ENCODE peak calls at places on chromosome 18, in ten cellular contexts. P is uterus, E is HepG2, U is heart left ventricle, Y is IMR-90, A is gastrocnemius medialis, J is Peyer's patch, S is A549, M is ovary, D is right lobe of liver. C is an unnamed sample.
A peak's percentile ranks its signal among the peaks of the same experiment; 100 is the strongest.

GRCh38 chr18:8998481-8999217 is 103.8 kb upstream of the NDUFV2 start:
- DNase-seq in J (no peak), P (no peak), D (no peak), S (no peak), Y (peak; percentile 55), E (no peak), A (no peak), M (no peak), U (no peak), C (no peak)

GRCh38 chr18:10122116-10122515 is 208.3 kb downstream of the VAPA start:
- DNase-seq in Y (peak; percentile 86), S (no peak), P (no peak), M (no peak), A (peak; percentile 44), U (no peak), D (no peak), E (no peak), J (no peak), C (no peak)

GRCh38 chr18:48441405-48441881 is 32.3 kb upstream of the ZBTB7C start:
- DNase-seq in D (no peak), U (peak; percentile 43), S (no peak), P (peak; percentile 62), J (no peak), M (no peak), A (no peak), E (no peak), Y (no peak), C (no peak)

GRCh38 chr18:3395466-3395865 is 54.5 kb upstream of the TGIF1 start:
- DNase-seq in P (no peak), J (no peak), D (no peak), A (no peak), Y (no peak), U (no peak), S (no peak), E (no peak), M (no peak), C (no peak)

GRCh38 chr18:29874519-29875098 is 1167.9 kb downstream of the DSC3 start:
- DNase-seq in U (no peak), P (no peak), Y (peak; percentile 20), E (peak; percentile 52), D (no peak), S (peak; percentile 27), J (no peak), A (no peak), M (no peak), C (no peak)

GRCh38 chr18:77657651-77658308 is 408.1 kb downstream of the GALR1 start:
- DNase-seq in D (no peak), M (no peak), S (no peak), A (no peak), E (no peak), U (no peak), Y (no peak), P (no peak), J (no peak), C (no peak)

GRCh38 chr18:34820360-34820759 is 110.3 kb downstream of the DTNA start:
- DNase-seq in A (no peak), D (no peak), P (no peak), M (no peak), E (no peak), U (no peak), J (no peak), S (no peak), Y (no peak), C (no peak)

GRCh38 chr18:8515142-8515865 is 93.9 kb upstream of the RAB12 start:
- DNase-seq in U (no peak), J (no peak), M (no peak), Y (no peak), E (no peak), S (no peak), D (no peak), P (no peak), A (no peak), C (peak; percentile 58)

GRCh38 chr18:61502472-61502871 is 169.2 kb downstream of the CDH20 start:
- DNase-seq in S (peak; percentile 38), P (peak; percentile 22), Y (peak; percentile 61), U (no peak), E (peak; percentile 21), A (no peak), M (no peak), D (no peak), J (no peak), C (no peak)

GRCh38 chr18:22340340-22340739 is 77.4 kb downstream of the CTAGE1 start:
- DNase-seq in U (no peak), S (no peak), Y (no peak), J (no peak), E (no peak), A (no peak), M (no peak), P (no peak), D (no peak), C (no peak)

GRCh38 chr18:59950215-59950944 is 50.6 kb downstream of the PMAIP1 start:
- DNase-seq in A (no peak), Y (peak; percentile 55), J (no peak), M (no peak), D (no peak), S (no peak), U (no peak), E (no peak), P (no peak), C (no peak)

GRCh38 chr18:7872569-7872968 is 305.5 kb downstream of the PTPRM start:
- DNase-seq in P (no peak), U (no peak), J (no peak), A (no peak), M (no peak), Y (peak; percentile 62), D (no peak), S (peak; percentile 92), E (peak; percentile 87), C (no peak)

GRCh38 chr18:29147944-29148343 is 971.0 kb upstream of the CDH2 start:
- DNase-seq in M (no peak), J (no peak), E (no peak), S (peak; percentile 48), D (no peak), P (no peak), U (no peak), A (no peak), Y (peak; percentile 85), C (no peak)

DNA sequence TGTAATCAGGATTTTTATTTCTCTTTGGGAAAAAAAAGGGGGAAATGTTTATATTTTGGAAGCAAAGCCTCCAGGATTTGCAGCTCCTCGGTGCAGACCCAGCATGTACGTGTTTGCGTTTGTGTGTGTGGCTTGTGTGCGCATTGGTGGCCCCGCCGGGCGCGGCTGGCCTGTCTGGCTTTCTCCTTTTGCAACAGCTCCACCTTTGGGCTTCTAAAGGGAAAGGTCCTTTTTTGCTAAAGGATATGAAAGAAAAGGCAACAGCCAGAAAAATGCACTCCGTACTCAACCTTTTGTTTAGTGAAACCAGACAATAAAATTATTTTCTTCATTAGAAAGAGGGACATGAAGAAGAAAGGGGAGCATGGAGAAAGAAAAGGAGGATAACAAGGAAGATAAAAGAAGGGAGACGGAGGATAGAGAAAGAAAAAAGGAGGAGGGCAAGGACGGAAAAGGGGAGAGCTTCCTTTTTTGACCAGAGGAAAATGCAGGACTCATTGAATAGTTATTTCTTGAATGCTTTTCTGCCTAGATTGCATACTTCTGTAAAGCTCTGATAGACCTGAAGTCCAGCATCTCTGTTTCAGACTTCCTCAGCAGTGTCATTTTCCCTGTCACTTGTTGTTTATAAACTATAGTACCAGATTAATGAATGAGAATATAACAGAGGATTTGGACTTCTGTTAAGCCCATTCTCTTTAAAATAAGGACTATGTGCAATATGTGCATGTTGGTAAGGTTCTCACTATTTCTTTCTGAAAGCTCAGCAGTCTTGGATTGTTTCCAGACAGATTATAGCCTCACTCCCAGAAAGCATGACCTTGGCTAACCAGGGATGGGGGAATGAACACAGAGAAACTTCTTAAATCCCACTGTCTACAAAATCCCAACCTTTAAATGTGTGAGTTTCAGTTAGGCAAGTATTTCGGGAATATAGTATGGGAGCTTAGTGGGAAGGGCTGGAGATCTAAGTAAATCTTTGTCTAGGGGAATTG is 563.1 kb upstream of the PIK3C3 start:
- DNase-seq in J (no peak), Y (peak; percentile 70), P (no peak), M (no peak), S (peak; percentile 48), U (no peak), E (peak; percentile 47), A (no peak), D (no peak), C (no peak)
- H3K4me3 ChIP-seq in J (no peak overlapping the region), Y (peak overlapping the region; percentile 58), P (no peak overlapping the region), M (no peak overlapping the region), S (no peak overlapping the region), U (peak overlapping the region; percentile 27), E (no peak overlapping the region), A (no peak overlapping the region), D (no peak overlapping the region), C (no peak overlapping the region)

DNA sequence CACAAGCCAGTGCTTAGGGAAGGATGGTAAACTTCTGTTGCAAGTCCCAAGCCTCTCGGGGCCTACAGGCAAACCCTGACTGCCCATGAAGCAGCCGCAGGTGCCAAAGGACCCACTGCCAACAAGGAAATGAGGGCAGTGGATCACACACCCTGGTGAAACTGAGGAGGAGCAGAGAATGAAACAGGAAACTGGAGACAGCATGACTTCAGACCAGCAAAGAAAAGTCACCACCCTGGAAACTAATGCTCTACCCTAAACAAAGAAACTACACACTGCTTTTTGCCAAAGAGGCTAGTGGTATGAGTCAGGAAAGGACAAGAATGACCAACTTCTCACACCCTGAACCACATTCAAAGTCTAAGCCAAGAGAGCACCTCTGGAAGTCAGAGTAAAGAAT is 97.2 kb downstream of the MYO5B start:
- DNase-seq in U (no peak), S (no peak), J (no peak), D (no peak), E (peak; percentile 24), M (no peak), P (no peak), Y (no peak), A (peak; percentile 49), C (no peak)
- TF ChIP-seq POLR2A in U (no peak), S (no peak), J (no peak), D (no peak), E (no peak), M (no peak), P (no peak), Y (no peak), A (no peak), C (no peak)

GRCh38 chr18:33517950-33518349 is 60.1 kb upstream of the ASXL3 start:
- DNase-seq in D (no peak), P (no peak), M (no peak), J (no peak), A (no peak), Y (no peak), S (no peak), U (no peak), E (no peak), C (no peak)
- H3K4me3 ChIP-seq in D (no peak overlapping the region), P (no peak overlapping the region), M (no peak overlapping the region), J (no peak overlapping the region), A (no peak overlapping the region), Y (no peak overlapping the region), S (no peak overlapping the region), U (no peak overlapping the region), E (no peak overlapping the region), C (no peak overlapping the region)

DNA sequence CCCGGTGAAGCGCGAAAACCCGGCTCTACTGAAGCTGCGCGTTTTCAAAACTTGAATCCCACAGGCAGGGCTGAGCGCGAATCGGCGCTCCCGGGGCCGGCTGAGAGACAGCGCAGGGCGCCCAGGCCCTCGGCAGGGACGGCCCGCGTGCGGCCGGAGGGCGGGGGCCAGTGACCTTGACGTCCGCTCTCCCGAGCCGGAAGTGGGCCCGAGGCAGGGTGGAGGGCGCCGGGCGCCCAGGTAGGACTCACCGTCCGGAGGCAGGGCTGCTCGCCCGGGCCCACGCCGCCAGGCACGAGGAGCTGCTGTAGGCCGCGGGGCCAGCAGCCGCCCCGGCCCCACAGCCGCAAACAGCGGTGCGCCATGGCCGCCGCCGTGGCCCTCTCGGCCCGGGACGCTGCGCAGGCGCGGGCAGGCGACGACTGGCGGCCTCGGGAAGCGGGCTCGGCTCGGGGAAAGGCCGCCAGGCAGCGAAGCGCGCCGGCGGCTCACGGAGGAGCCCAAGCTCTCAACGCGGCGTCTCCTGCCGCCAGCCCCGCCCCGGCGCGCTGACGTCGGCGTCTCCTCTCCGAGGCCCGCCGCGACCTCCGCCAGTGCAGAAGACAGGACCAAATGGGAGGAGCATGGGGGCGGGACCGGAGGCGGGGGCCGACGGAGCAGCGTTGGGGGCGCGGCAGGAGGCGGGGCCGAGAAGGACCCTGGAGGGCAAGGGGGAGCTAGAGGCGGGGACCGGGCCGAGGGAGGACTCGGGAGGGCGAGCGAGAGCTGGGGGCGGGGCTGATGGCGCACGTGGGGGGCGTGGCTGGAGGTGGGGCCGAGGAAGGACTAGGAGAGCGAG is at the start of gene AFG3L2:
- DNase-seq in E (peak; percentile 96), Y (peak; percentile 98), M (peak; percentile 100), J (peak; percentile 100), A (peak; percentile 100), P (peak; percentile 100), U (peak; percentile 100), D (peak; percentile 100), S (peak; percentile 98), C (peak; percentile 100)
- TF ChIP-seq POLR2A in E (peak; percentile 86), Y (peak; percentile 94), M (peak; percentile 98), J (peak; percentile 93), A (peak; percentile 99), P (peak; percentile 99), U (peak; percentile 82), D (peak; percentile 99), S (peak; percentile 88), C (no peak)